ENCODE peak calls at places on chromosomes 1 and 21, in six cellular contexts. G is GM12878, E is HCT116, P is K562, X is H1, N is HepG2. L is an unnamed sample.

GRCh38 chr1:203306089-203306969 is 1.0 kb downstream of the BTG2 start:
- DNase-seq in G (no peak), E (peak; percentile 51), P (peak; percentile 94), X (no peak), N (peak; percentile 62), L (peak; percentile 82)

GRCh38 chr1:227320476-227320875 is 2.2 kb upstream of the CDC42BPA start:
- DNase-seq in G (no peak), E (no peak), P (no peak), X (no peak), N (no peak), L (no peak)

GRCh38 chr21:42644223-42645208 is 8.9 kb upstream of the PDE9A start:
- DNase-seq in G (no peak), E (no peak), P (no peak), X (no peak), N (no peak), L (no peak)

GRCh38 chr1:29414091-29414490 is 177.8 kb downstream of the PTPRU start:
- DNase-seq in G (no peak), E (no peak), P (no peak), X (no peak), N (no peak), L (no peak)

GRCh38 chr21:46221664-46222435 is 6.7 kb downstream of the LSS start:
- DNase-seq in G (no peak), E (no peak), P (no peak), X (no peak), N (no peak), L (no peak)

GRCh38 chr1:113868387-113869083 is 3.0 kb downstream of the PTPN22 start:
- DNase-seq in G (no peak), E (no peak), P (peak; percentile 17), X (no peak), N (no peak), L (no peak)

GRCh38 chr1:197985340-197985739 is 68.2 kb downstream of the LHX9 start:
- DNase-seq in G (no peak), E (no peak), P (no peak), X (no peak), N (no peak), L (no peak)

GRCh38 chr1:240027059-240027462 is 64.6 kb upstream of the FMN2 start:
- DNase-seq in G (no peak), E (no peak), P (peak; percentile 32), X (no peak), N (peak; percentile 9), L (peak; percentile 63)

GRCh38 chr1:230823421-230823820 is 44.9 kb downstream of the C1orf198 start:
- DNase-seq in G (no peak), E (no peak), P (no peak), X (no peak), N (no peak), L (no peak)

GRCh38 chr21:32795376-32795775 is 23.8 kb upstream of the PAXBP1 start:
- DNase-seq in G (no peak), E (no peak), P (no peak), X (no peak), N (no peak), L (no peak)

GRCh38 chr21:46089285-46089684 is 8.6 kb upstream of the COL6A2 start:
- DNase-seq in G (no peak), E (no peak), P (no peak), X (no peak), N (no peak), L (no peak)

GRCh38 chr1:213934642-213935041 is 53.1 kb upstream of the PROX1 start:
- DNase-seq in G (no peak), E (no peak), P (no peak), X (no peak), N (no peak), L (no peak)

GRCh38 chr1:48471103-48471502 is 901 bp downstream of the SPATA6 start:
- DNase-seq in G (no peak), E (no peak), P (no peak), X (no peak), N (no peak), L (no peak)

GRCh38 chr1:230517786-230518185 is 91.7 kb upstream of the PGBD5 start:
- DNase-seq in G (no peak), E (no peak), P (no peak), X (no peak), N (no peak), L (no peak)

GRCh38 chr21:16193758-16194606 is 464.2 kb downstream of the USP25 start:
- DNase-seq in G (no peak), E (no peak), P (no peak), X (peak; percentile 27), N (no peak), L (peak; percentile 4)

GRCh38 chr1:53047737-53048344 is 14.2 kb upstream of the PODN start:
- DNase-seq in G (peak; percentile 4), E (no peak), P (peak; percentile 74), X (no peak), N (peak; percentile 6), L (no peak)

GRCh38 chr1:206578959-206579358 is 33.3 kb downstream of the EIF2D start:
- DNase-seq in G (no peak), E (no peak), P (no peak), X (no peak), N (no peak), L (no peak)

GRCh38 chr1:58065520-58065919 is 481.0 kb downstream of the OMA1 start:
- DNase-seq in G (no peak), E (no peak), P (peak; percentile 5), X (no peak), N (peak; percentile 3), L (no peak)

GRCh38 chr1:35576061-35576765 is 3.1 kb downstream of the TFAP2E start:
- DNase-seq in G (no peak), E (no peak), P (no peak), X (no peak), N (no peak), L (no peak)

GRCh38 chr21:33123396-33124120 is 53.6 kb downstream of the OLIG1 start:
- DNase-seq in G (no peak), E (no peak), P (no peak), X (no peak), N (peak; percentile 43), L (no peak)

GRCh38 chr1:117284408-117285215 is 73.9 kb upstream of the VTCN1 start:
- DNase-seq in G (no peak), E (peak; percentile 57), P (peak; percentile 70), X (no peak), N (peak; percentile 52), L (peak; percentile 32)

GRCh38 chr1:111748618-111749337 is 6.9 kb upstream of the DDX20 start:
- DNase-seq in G (no peak), E (no peak), P (no peak), X (no peak), N (no peak), L (no peak)

GRCh38 chr1:171267391-171267790 is 19.1 kb downstream of the FMO1 start:
- DNase-seq in G (no peak), E (no peak), P (no peak), X (no peak), N (no peak), L (no peak)

GRCh38 chr1:44805311-44806024 is 1.7 kb downstream of the DYNLT4 start:
- DNase-seq in G (no peak), E (no peak), P (no peak), X (no peak), N (no peak), L (no peak)

DNA sequence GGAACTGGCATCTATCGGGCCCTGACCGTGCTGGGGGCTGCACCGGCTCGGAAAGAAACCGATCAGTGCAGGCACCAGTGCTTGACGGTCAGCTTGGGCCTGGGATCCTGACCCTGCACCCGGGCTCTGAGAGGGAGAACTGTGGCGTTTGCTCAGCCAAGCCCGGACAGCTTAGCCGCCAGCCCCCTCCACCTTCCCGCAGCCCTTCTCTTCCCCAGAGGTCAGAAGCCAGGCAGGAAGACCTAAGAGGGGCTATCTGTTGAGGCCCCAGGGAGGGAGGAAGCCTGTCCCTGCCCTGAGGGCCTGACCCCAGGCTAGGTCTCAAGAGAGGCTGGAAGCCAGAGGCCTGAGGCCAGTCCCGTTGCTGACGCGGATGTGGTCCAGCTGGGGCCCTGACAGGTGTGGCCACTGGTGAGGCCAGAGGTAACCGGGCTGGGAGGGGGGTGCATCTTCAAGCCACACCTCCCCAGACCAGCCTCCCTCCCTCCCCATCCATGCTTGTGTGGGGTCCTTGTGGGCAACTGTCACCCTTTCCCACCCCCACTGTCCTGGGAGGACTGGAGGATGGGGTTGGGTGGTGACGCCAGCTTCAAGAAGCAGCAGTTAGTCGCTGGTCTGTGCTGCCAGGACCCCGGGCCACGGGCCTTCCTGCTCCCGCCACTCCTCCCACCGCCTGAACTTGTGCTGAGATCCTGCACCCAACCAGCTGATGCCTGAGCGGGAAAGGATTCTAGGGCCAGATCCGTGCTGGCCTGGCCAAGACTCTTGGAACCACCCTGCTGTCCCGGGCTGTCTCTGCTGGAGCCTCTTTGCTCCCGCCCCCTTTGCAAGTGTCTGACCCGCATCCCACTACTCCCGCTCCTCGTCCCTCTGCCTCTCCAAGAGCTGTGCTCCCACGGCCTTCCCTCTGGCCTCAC is 2.6 kb upstream of the DVL1 start:
- DNase-seq in G (no peak), E (no peak), P (peak; percentile 41), X (no peak), N (no peak), L (no peak)
- TF ChIP-seq JUND in G (no peak), E (no peak), P (no peak), X (no peak), N (no peak), L (no peak)

DNA sequence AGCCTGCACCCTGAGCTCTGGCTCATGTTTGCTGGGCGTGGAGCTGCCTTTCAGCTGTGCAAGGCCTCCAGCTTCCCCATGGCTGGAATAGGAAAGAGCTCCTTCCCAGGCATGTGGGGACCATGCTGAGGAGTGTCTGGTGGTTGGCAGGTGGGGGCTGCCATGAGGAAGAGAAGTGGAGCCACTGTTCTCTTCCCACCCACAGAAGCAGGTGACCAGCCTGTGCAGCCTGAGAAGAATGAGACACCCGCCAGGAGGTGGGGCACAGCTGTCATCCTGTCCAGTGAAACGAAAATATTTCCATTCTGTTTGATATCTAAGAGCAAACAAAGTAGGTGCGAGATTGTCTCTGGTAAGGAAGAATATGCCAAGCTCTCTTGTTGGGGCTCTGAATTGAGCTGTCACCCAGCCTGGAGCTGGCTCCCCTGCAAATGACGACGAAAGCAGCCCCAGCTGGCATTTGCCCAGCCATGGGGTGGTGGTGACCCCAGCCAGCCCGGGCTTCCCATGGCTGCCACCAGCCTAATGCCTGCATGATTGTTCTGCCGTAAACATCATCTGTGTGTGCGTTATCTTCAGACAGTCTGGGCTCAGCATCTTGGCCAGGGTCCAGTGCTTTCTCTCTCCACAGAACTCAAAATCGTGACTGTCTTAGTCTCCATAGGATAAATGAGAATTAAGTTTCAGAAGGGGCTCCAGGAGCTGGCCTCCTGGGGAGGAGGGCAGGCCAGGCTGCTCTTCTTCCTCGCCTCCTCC is 429.8 kb upstream of the VAMP3 start:
- DNase-seq in G (no peak), E (no peak), P (no peak), X (no peak), N (no peak), L (no peak)
- TF ChIP-seq JUND in G (no peak), E (no peak), P (no peak), X (no peak), N (no peak), L (no peak)

GRCh38 chr1:158095737-158096335 is 84.9 kb upstream of the CD1D start:
- DNase-seq in G (no peak), E (no peak), P (peak; percentile 51), X (peak; percentile 50), N (no peak), L (peak; percentile 61)
- TF ChIP-seq JUND in G (no peak), E (no peak), P (no peak), X (no peak), N (no peak), L (no peak)

DNA sequence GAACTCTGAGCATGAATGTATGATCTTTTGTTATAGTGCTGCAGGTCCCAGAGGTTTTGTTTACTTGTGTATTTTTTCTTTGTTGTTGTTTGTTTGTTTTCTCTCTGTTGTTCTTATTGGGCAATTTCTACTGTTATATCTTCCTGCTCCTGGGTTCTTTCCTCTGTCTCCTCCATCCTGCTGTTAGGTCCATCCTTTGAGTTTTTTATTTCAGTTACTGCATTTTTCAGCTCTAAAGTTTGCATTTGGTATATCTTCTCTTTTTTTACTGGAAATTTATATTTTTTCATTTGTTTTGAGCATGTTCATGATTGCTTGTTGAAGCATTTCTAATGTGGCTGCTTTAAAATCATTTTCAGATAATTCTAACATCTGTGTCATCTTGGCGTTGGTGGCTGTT is 9.9 kb downstream of the TRPM2 start:
- DNase-seq in G (no peak), E (no peak), P (no peak), X (no peak), N (no peak), L (no peak)
- TF ChIP-seq JUND in G (no peak), E (no peak), P (no peak), X (no peak), N (no peak), L (no peak)

L was measured in T47D.